ENCODE peak calls at places on chromosomes 2 and 18, in ten cellular contexts. T is RWPE2, P is glutamatergic neuron, K is AG09319, M is Peyer's patch, I is PC-3, Z is IMR-90, F is ovary, G is Calu3, B is prostate gland. E is an unnamed sample.
A peak's percentile ranks its signal among the peaks of the same experiment; 100 is the strongest.

GRCh38 chr2:36373149-36373880 is 17.7 kb downstream of the CRIM1 start:
- DNase-seq in T (no peak), P (no peak), K (no peak), M (no peak), I (peak; percentile 69), Z (peak; percentile 70), F (no peak), G (no peak), B (peak; percentile 60), E (no peak)

GRCh38 chr2:236177967-236178909 is 10.1 kb upstream of the GBX2 start:
- DNase-seq in T (no peak), P (peak; percentile 95), K (no peak), M (peak; percentile 79), I (peak; percentile 80), Z (peak; percentile 30), F (peak; percentile 33), G (peak; percentile 90), B (no peak), E (peak; percentile 80)

GRCh38 chr18:43596106-43596712 is 318.9 kb upstream of the SYT4 start:
- DNase-seq in T (no peak), P (no peak), K (no peak), M (no peak), I (peak; percentile 42), Z (peak; percentile 29), F (no peak), G (no peak), B (no peak), E (peak; percentile 55)

GRCh38 chr18:23137093-23137640 is 1.9 kb downstream of the CABLES1 start:
- DNase-seq in T (no peak), P (no peak), K (no peak), M (no peak), I (no peak), Z (no peak), F (no peak), G (no peak), B (no peak), E (peak; percentile 49)

GRCh38 chr18:76495435-76496199 is 575 bp upstream of the ZNF516 start:
- DNase-seq in T (no peak), P (peak; percentile 65), K (no peak), M (peak; percentile 60), I (no peak), Z (peak; percentile 65), F (peak; percentile 50), G (peak; percentile 29), B (no peak), E (peak; percentile 46)

GRCh38 chr2:147910990-147911473 is 66.2 kb downstream of the ACVR2A start:
- DNase-seq in T (no peak), P (no peak), K (peak; percentile 52), M (no peak), I (peak; percentile 84), Z (peak; percentile 77), F (no peak), G (peak; percentile 43), B (peak; percentile 34), E (peak; percentile 9)

GRCh38 chr2:54966837-54967236 is 83.4 kb downstream of the RTN4 start:
- DNase-seq in T (no peak), P (no peak), K (no peak), M (no peak), I (no peak), Z (no peak), F (no peak), G (no peak), B (no peak), E (no peak)

GRCh38 chr2:236820763-236821344 is 251.2 kb downstream of the ACKR3 start:
- DNase-seq in T (no peak), P (no peak), K (no peak), M (no peak), I (no peak), Z (no peak), F (no peak), G (no peak), B (no peak), E (no peak)

GRCh38 chr2:130755234-130756040 is at the start of gene AMER3:
- DNase-seq in T (no peak), P (peak; percentile 74), K (no peak), M (no peak), I (no peak), Z (no peak), F (no peak), G (no peak), B (no peak), E (no peak)

GRCh38 chr2:235268535-235268934 is 225.3 kb upstream of the AGAP1 start:
- DNase-seq in T (no peak), P (no peak), K (no peak), M (no peak), I (peak; percentile 39), Z (peak; percentile 67), F (no peak), G (no peak), B (no peak), E (no peak)

GRCh38 chr2:10285191-10285577 is 17.5 kb upstream of the HPCAL1 start:
- DNase-seq in T (no peak), P (no peak), K (no peak), M (no peak), I (no peak), Z (no peak), F (no peak), G (no peak), B (no peak), E (no peak)

GRCh38 chr2:10287766-10288165 is 14.9 kb upstream of the HPCAL1 start:
- DNase-seq in T (no peak), P (no peak), K (no peak), M (no peak), I (no peak), Z (no peak), F (no peak), G (no peak), B (no peak), E (no peak)

GRCh38 chr2:10284108-10284870 is 18.4 kb upstream of the HPCAL1 start:
- DNase-seq in T (no peak), P (no peak), K (no peak), M (no peak), I (no peak), Z (no peak), F (no peak), G (no peak), B (no peak), E (no peak)

GRCh38 chr2:10285578-10286198 is 17.0 kb upstream of the HPCAL1 start:
- DNase-seq in T (no peak), P (no peak), K (no peak), M (no peak), I (peak; percentile 89), Z (peak; percentile 34), F (no peak), G (peak; percentile 76), B (peak; percentile 35), E (no peak)

GRCh38 chr2:10286216-10287037 is 16.3 kb upstream of the HPCAL1 start:
- DNase-seq in T (no peak), P (no peak), K (no peak), M (no peak), I (peak; percentile 72), Z (no peak), F (no peak), G (no peak), B (no peak), E (no peak)
- TF ChIP-seq CTCF in T (no peak), P (no peak), K (no peak), M (no peak), I (no peak), Z (no peak), F (no peak), G (no peak), B (no peak), E (no peak)

DNA sequence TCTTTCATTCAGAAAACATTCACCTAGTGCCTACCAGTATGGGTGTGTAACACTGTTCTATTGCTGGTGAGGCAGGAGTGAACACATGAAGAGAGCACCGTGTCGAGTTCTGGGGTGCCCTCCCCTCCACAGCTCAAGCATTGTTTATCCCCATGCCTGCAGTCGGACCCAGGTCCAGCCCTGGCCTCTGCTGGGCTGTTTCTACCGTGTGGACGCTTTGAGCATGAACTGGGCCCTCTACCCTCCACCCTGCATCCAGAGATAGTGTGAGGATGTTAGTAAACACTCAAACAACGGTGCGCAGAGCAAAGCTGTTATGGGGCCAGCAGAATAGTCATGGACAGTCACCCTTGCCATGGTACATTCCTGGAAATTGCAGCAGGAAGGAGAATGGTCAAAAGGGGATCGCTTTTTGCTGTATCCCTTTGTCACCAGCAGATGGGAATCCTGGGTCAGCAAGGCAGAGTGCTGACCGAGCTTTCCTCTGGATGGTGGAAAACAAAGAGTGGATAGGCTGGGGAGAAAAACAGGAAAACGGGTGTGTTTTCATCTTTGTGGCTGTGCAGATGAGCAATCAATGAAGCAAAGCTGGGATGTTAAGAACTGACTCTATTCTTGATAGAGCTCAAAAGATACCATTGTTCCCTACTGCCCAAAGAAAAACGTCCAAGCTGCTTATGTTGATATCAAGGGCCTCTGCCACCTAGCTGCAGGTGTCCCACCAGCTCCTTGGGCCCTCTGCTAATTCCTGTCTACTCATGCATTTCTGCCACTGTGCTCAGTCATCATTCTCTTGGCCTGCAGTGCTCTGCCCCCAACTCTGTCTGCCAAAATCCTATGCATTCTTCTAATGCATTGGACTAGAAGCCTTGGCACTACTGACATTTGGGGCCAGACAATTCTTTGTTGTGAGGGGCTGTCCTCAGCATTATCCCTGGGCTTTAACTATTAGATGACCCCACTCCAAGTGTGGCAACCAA is 38.7 kb downstream of the REEP1 start:
- DNase-seq in T (no peak), P (no peak), K (no peak), M (peak; percentile 44), I (peak; percentile 16), Z (no peak), F (no peak), G (no peak), B (no peak), E (no peak)
- TF ChIP-seq CTCF in T (no peak), P (no peak), K (peak; percentile 15), M (peak; percentile 41), I (peak; percentile 40), Z (peak; percentile 16), F (no peak), G (no peak), B (no peak), E (no peak)

DNA sequence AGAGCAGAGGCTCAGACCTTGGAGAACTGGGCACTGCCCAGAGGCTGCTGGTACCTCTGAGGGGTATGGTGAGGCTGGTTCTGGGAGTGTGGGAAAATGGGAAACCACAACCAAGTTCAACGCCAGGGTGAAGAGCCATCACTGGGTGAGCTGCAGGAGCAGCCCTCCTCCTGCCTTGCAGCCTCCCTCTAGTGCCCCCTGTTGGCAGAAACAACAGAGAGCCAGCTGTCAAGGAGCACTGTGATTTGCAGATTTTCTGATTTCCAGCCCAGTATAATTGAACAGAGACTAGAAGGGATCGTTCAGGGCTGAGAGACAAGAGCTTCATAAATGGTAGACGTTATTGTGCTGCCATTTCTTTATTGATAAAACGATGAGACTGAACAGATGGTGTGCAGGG is 50.5 kb downstream of the MAPK4 start:
- DNase-seq in T (no peak), P (no peak), K (no peak), M (no peak), I (no peak), Z (no peak), F (no peak), G (no peak), B (no peak), E (peak; percentile 38)
- TF ChIP-seq CTCF in T (no peak), P (no peak), K (no peak), M (no peak), I (peak; percentile 15), Z (no peak), F (no peak), G (peak; percentile 16), B (no peak), E (peak; percentile 36)

DNA sequence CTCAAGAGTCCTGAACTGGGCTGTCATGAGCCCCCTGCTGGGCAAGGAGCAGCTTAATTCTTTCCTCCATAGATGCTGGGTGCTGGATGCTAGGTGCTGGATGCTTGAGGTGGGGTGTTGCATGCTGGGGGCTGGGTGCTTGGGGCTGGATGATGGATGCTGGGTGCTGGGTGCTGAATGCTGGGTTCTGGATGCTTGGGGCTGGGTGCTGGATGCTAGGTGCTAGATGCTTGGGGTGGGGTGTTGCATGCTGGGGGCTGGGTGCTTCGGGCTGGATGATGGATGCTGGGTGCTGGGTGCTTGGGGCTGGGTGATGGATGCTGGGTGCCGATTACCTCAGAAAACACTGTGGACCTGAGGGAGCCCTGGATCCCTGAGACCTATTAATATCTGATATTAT is 837.7 kb downstream of the GALR1 start:
- DNase-seq in T (no peak), P (no peak), K (no peak), M (no peak), I (no peak), Z (no peak), F (no peak), G (no peak), B (no peak), E (no peak)
- TF ChIP-seq CTCF in T (no peak), P (no peak), K (no peak), M (no peak), I (no peak), Z (no peak), F (no peak), G (peak; percentile 36), B (no peak), E (no peak)